ENCODE peak calls at places on chromosome 2, in eight cellular contexts. M, P, A, E, L, D, B and U are unnamed samples.

GRCh38 chr2:61426267-61426897 is 44.5 kb downstream of the USP34 start:
- DNase-seq in L (peak), P (peak), A (peak), M (no peak), B (peak), E (no peak), D (peak), U (no peak)

GRCh38 chr2:217434183-217434620 is 568.6 kb downstream of the TNS1 start:
- DNase-seq in A (peak), D (peak), B (peak), M (peak), E (peak), P (peak), L (no peak), U (peak)

GRCh38 chr2:127140543-127140942 is 33.6 kb upstream of the BIN1 start:
- DNase-seq in L (no peak), E (no peak), A (no peak), B (no peak), M (peak), P (no peak), D (no peak), U (no peak)

GRCh38 chr2:177397501-177398289 is 5.1 kb downstream of the AGPS start:
- DNase-seq in M (no peak), B (no peak), A (peak), P (peak), L (no peak), D (no peak), E (peak), U (peak)

GRCh38 chr2:1804865-1805264 is 60.5 kb upstream of the PXDN start:
- DNase-seq in P (no peak), L (no peak), E (no peak), A (no peak), B (no peak), M (no peak), D (no peak), U (no peak)

GRCh38 chr2:196914867-196915465 is 11.5 kb downstream of the PGAP1 start:
- DNase-seq in E (no peak), P (no peak), M (no peak), B (no peak), L (no peak), D (no peak), A (no peak), U (no peak)

GRCh38 chr2:205678743-205679142 is 3.6 kb upstream of the NRP2 start:
- DNase-seq in A (no peak), E (no peak), L (no peak), P (no peak), M (no peak), B (no peak), D (no peak), U (no peak)

GRCh38 chr2:96205888-96206287 is 2.7 kb downstream of the STARD7 start:
- DNase-seq in M (no peak), B (no peak), D (no peak), A (peak), E (peak), L (no peak), P (no peak), U (peak)

GRCh38 chr2:111227716-111228141 is 107.0 kb downstream of the BCL2L11 start:
- DNase-seq in E (peak), P (peak), A (peak), D (no peak), L (no peak), M (no peak), B (no peak), U (peak)

GRCh38 chr2:55364189-55365055 is 55.2 kb downstream of the CCDC88A start:
- DNase-seq in A (peak), D (no peak), M (peak), B (peak), L (no peak), P (peak), E (peak), U (peak)

GRCh38 chr2:18701981-18702380 is 112.6 kb upstream of the NT5C1B start:
- DNase-seq in M (no peak), D (no peak), L (no peak), B (no peak), E (peak), A (peak), P (no peak), U (peak)

GRCh38 chr2:10057231-10058107 is 14.1 kb downstream of the KLF11 start:
- DNase-seq in P (peak), B (peak), A (peak), L (no peak), E (peak), M (no peak), D (peak), U (peak)

GRCh38 chr2:219692521-219692920 is 65.1 kb downstream of the SLC4A3 start:
- DNase-seq in A (no peak), M (no peak), B (no peak), E (no peak), P (no peak), L (no peak), D (no peak), U (no peak)

GRCh38 chr2:161625314-161625919 is 1.2 kb downstream of the SLC4A10 start:
- DNase-seq in P (peak), M (peak), E (no peak), D (no peak), A (no peak), L (no peak), B (no peak), U (no peak)